ENCODE peak calls at places on chromosomes 1 and 21, in six cellular contexts. One of them, this sample, is unnamed.

GRCh38 chr1:216221260-216221700 is 202.0 kb downstream of the USH2A start:
- DNase-seq in AG09309: peak; percentile 31
- DNase-seq in K562: no peak
- DNase-seq in left ventricle myocardium inferior: no peak
- DNase-seq in colonic mucosa: peak; percentile 57
- DNase-seq in chondrocyte: no peak
- DNase-seq in this sample: peak; percentile 57

GRCh38 chr1:219427989-219428388 is 184.9 kb downstream of the ZC3H11B start:
- DNase-seq in AG09309: no peak
- DNase-seq in K562: no peak
- DNase-seq in left ventricle myocardium inferior: no peak
- DNase-seq in colonic mucosa: no peak
- DNase-seq in chondrocyte: no peak
- DNase-seq in this sample: no peak

GRCh38 chr21:40099809-40100208 is 232.6 kb downstream of the PCP4 start:
- DNase-seq in AG09309: no peak
- DNase-seq in K562: no peak
- DNase-seq in left ventricle myocardium inferior: no peak
- DNase-seq in colonic mucosa: no peak
- DNase-seq in chondrocyte: no peak
- DNase-seq in this sample: no peak

GRCh38 chr1:98940069-98940468 is 64.6 kb downstream of the PLPPR5 start:
- DNase-seq in AG09309: no peak
- DNase-seq in K562: no peak
- DNase-seq in left ventricle myocardium inferior: no peak
- DNase-seq in colonic mucosa: no peak
- DNase-seq in chondrocyte: no peak
- DNase-seq in this sample: no peak

GRCh38 chr1:230117694-230118093 is 50.7 kb downstream of the GALNT2 start:
- DNase-seq in AG09309: no peak
- DNase-seq in K562: no peak
- DNase-seq in left ventricle myocardium inferior: no peak
- DNase-seq in colonic mucosa: no peak
- DNase-seq in chondrocyte: no peak
- DNase-seq in this sample: no peak

GRCh38 chr1:108963052-108963686 is at the start of gene CLCC1:
- DNase-seq in AG09309: peak; percentile 49
- DNase-seq in K562: peak; percentile 98
- DNase-seq in left ventricle myocardium inferior: peak; percentile 93
- DNase-seq in colonic mucosa: peak; percentile 97
- DNase-seq in chondrocyte: peak; percentile 97
- DNase-seq in this sample: peak; percentile 74

GRCh38 chr1:204990059-204990664 is 52.9 kb upstream of the CNTN2 start:
- DNase-seq in AG09309: no peak
- DNase-seq in K562: no peak
- DNase-seq in left ventricle myocardium inferior: no peak
- DNase-seq in colonic mucosa: no peak
- DNase-seq in chondrocyte: no peak
- DNase-seq in this sample: no peak

GRCh38 chr1:224498574-224499170 is 64.1 kb upstream of the WDR26 start:
- DNase-seq in AG09309: no peak
- DNase-seq in K562: no peak
- DNase-seq in left ventricle myocardium inferior: no peak
- DNase-seq in colonic mucosa: no peak
- DNase-seq in chondrocyte: no peak
- DNase-seq in this sample: no peak

GRCh38 chr1:161382214-161383019 is 14.7 kb upstream of the CFAP126 start:
- DNase-seq in AG09309: no peak
- DNase-seq in K562: peak; percentile 28
- DNase-seq in left ventricle myocardium inferior: no peak
- DNase-seq in colonic mucosa: no peak
- DNase-seq in chondrocyte: no peak
- DNase-seq in this sample: no peak

GRCh38 chr1:34763142-34763781 is 3.7 kb downstream of the GJB4 start:
- DNase-seq in AG09309: no peak
- DNase-seq in K562: no peak
- DNase-seq in left ventricle myocardium inferior: no peak
- DNase-seq in colonic mucosa: no peak
- DNase-seq in chondrocyte: peak; percentile 21
- DNase-seq in this sample: no peak

GRCh38 chr1:12621346-12622320 is 3.6 kb upstream of the DHRS3 start:
- DNase-seq in AG09309: no peak
- DNase-seq in K562: no peak
- DNase-seq in left ventricle myocardium inferior: no peak
- DNase-seq in colonic mucosa: no peak
- DNase-seq in chondrocyte: no peak
- DNase-seq in this sample: no peak

GRCh38 chr1:234870020-234870378 is 258.6 kb downstream of the TOMM20 start:
- DNase-seq in AG09309: no peak
- DNase-seq in K562: no peak
- DNase-seq in left ventricle myocardium inferior: no peak
- DNase-seq in colonic mucosa: no peak
- DNase-seq in chondrocyte: no peak
- DNase-seq in this sample: no peak

GRCh38 chr1:58310469-58310868 is 236.1 kb downstream of the OMA1 start:
- DNase-seq in AG09309: no peak
- DNase-seq in K562: no peak
- DNase-seq in left ventricle myocardium inferior: no peak
- DNase-seq in colonic mucosa: no peak
- DNase-seq in chondrocyte: no peak
- DNase-seq in this sample: no peak

GRCh38 chr21:27164208-27165172 is 197.6 kb upstream of the ADAMTS5 start:
- DNase-seq in AG09309: no peak
- DNase-seq in K562: no peak
- DNase-seq in left ventricle myocardium inferior: no peak
- DNase-seq in colonic mucosa: no peak
- DNase-seq in chondrocyte: no peak
- DNase-seq in this sample: no peak

GRCh38 chr1:232600430-232601258 is 29.3 kb downstream of the SIPA1L2 start:
- DNase-seq in AG09309: no peak
- DNase-seq in K562: no peak
- DNase-seq in left ventricle myocardium inferior: no peak
- DNase-seq in colonic mucosa: no peak
- DNase-seq in chondrocyte: no peak
- DNase-seq in this sample: peak; percentile 16

GRCh38 chr1:28370220-28371010 is 875 bp downstream of the PHACTR4 start:
- DNase-seq in AG09309: no peak
- DNase-seq in K562: no peak
- DNase-seq in left ventricle myocardium inferior: no peak
- DNase-seq in colonic mucosa: peak; percentile 47
- DNase-seq in chondrocyte: no peak
- DNase-seq in this sample: no peak

GRCh38 chr1:18239671-18240070 is 132.1 kb downstream of the IGSF21 start:
- DNase-seq in AG09309: no peak
- DNase-seq in K562: no peak
- DNase-seq in left ventricle myocardium inferior: no peak
- DNase-seq in colonic mucosa: no peak
- DNase-seq in chondrocyte: peak; percentile 19
- DNase-seq in this sample: no peak

GRCh38 chr1:109823543-109824348 is 60.0 kb upstream of the EPS8L3 start:
- DNase-seq in AG09309: no peak
- DNase-seq in K562: peak; percentile 92
- DNase-seq in left ventricle myocardium inferior: peak; percentile 49
- DNase-seq in colonic mucosa: peak; percentile 50
- DNase-seq in chondrocyte: no peak
- DNase-seq in this sample: no peak

GRCh38 chr1:180724055-180724454 is 92.2 kb downstream of the XPR1 start:
- DNase-seq in AG09309: no peak
- DNase-seq in K562: no peak
- DNase-seq in left ventricle myocardium inferior: no peak
- DNase-seq in colonic mucosa: no peak
- DNase-seq in chondrocyte: no peak
- DNase-seq in this sample: no peak

GRCh38 chr1:45346473-45346872 is 6.2 kb upstream of the MUTYH start:
- DNase-seq in AG09309: no peak
- DNase-seq in K562: no peak
- DNase-seq in left ventricle myocardium inferior: no peak
- DNase-seq in colonic mucosa: no peak
- DNase-seq in chondrocyte: no peak
- DNase-seq in this sample: no peak
- TF ChIP-seq CTCF in AG09309: no peak
- TF ChIP-seq CTCF in K562: no peak
- TF ChIP-seq CTCF in left ventricle myocardium inferior: no peak
- TF ChIP-seq CTCF in colonic mucosa: no peak
- TF ChIP-seq CTCF in chondrocyte: no peak
- TF ChIP-seq CTCF in this sample: no peak

DNA sequence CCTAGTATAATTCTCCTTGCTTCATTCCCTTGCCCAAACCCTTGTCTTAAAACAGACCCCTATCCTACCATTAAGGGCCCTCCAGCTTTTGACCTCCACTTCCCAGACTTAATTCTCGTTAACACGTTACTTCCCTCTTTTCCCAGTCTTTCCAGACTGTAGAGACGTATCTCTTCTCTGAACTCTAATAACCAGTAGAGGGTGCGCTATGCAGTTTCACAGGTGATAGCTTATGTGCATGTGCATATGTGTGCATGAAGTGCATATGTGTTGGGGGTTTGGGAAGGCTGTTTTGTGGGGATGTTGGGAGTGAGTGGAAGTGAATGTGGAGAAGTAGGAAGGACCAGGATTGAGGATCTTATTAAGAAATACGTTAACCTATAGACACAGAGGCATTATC is 78.1 kb upstream of the CCDC190 start:
- DNase-seq in AG09309: no peak
- DNase-seq in K562: no peak
- DNase-seq in left ventricle myocardium inferior: no peak
- DNase-seq in colonic mucosa: no peak
- DNase-seq in chondrocyte: no peak
- DNase-seq in this sample: no peak
- TF ChIP-seq CTCF in AG09309: no peak
- TF ChIP-seq CTCF in K562: no peak
- TF ChIP-seq CTCF in left ventricle myocardium inferior: no peak
- TF ChIP-seq CTCF in colonic mucosa: no peak
- TF ChIP-seq CTCF in chondrocyte: no peak
- TF ChIP-seq CTCF in this sample: peak; percentile 9

GRCh38 chr1:16043950-16044349 is 368 bp downstream of the CLCNKB start:
- DNase-seq in AG09309: no peak
- DNase-seq in K562: no peak
- DNase-seq in left ventricle myocardium inferior: no peak
- DNase-seq in colonic mucosa: no peak
- DNase-seq in chondrocyte: no peak
- DNase-seq in this sample: no peak

GRCh38 chr1:16041200-16041599 is 2.4 kb upstream of the CLCNKB start:
- DNase-seq in AG09309: no peak
- DNase-seq in K562: no peak
- DNase-seq in left ventricle myocardium inferior: no peak
- DNase-seq in colonic mucosa: no peak
- DNase-seq in chondrocyte: no peak
- DNase-seq in this sample: no peak

GRCh38 chr1:16043521-16043920 is at the start of gene CLCNKB:
- DNase-seq in AG09309: no peak
- DNase-seq in K562: no peak
- DNase-seq in left ventricle myocardium inferior: no peak
- DNase-seq in colonic mucosa: peak; percentile 30
- DNase-seq in chondrocyte: no peak
- DNase-seq in this sample: no peak

GRCh38 chr1:16038620-16038912 is 5.0 kb upstream of the CLCNKB start:
- DNase-seq in AG09309: no peak
- DNase-seq in K562: peak; percentile 63
- DNase-seq in left ventricle myocardium inferior: no peak
- DNase-seq in colonic mucosa: no peak
- DNase-seq in chondrocyte: no peak
- DNase-seq in this sample: no peak

DNA sequence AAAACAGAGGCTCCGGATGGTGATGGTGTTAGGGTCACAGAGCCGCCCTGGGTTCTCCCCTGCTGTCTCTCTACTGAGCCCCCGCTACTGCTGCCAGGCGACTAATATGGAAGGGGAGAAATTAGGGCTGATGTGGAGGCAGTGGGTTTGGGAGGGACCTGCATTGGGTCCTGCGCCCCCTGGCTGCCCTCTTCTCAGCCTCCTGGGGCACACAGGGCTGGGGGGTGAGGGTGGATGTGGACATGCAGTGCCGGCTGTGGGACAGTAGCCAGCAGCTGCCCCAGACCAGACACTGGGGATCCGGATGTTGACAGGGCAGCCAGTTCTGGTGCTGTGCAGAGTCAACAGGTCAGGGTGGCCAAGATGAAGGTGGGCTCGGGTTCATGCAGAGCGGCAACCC is 1.5 kb upstream of the CLCNKB start:
- DNase-seq in AG09309: no peak
- DNase-seq in K562: no peak
- DNase-seq in left ventricle myocardium inferior: no peak
- DNase-seq in colonic mucosa: no peak
- DNase-seq in chondrocyte: no peak
- DNase-seq in this sample: no peak
- TF ChIP-seq CTCF in AG09309: no peak
- TF ChIP-seq CTCF in K562: peak; percentile 32
- TF ChIP-seq CTCF in left ventricle myocardium inferior: no peak
- TF ChIP-seq CTCF in colonic mucosa: no peak
- TF ChIP-seq CTCF in chondrocyte: no peak
- TF ChIP-seq CTCF in this sample: no peak

GRCh38 chr1:246506785-246507639 is at the start of gene SMYD3:
- DNase-seq in AG09309: no peak
- DNase-seq in K562: peak; percentile 97
- DNase-seq in left ventricle myocardium inferior: peak; percentile 76
- DNase-seq in colonic mucosa: peak; percentile 74
- DNase-seq in chondrocyte: no peak
- DNase-seq in this sample: no peak

GRCh38 chr1:246506440-246506784 is 667 bp downstream of the SMYD3 start:
- DNase-seq in AG09309: no peak
- DNase-seq in K562: peak; percentile 32
- DNase-seq in left ventricle myocardium inferior: no peak
- DNase-seq in colonic mucosa: no peak
- DNase-seq in chondrocyte: no peak
- DNase-seq in this sample: no peak

GRCh38 chr1:246510147-246511030 is 3.3 kb upstream of the SMYD3 start:
- DNase-seq in AG09309: no peak
- DNase-seq in K562: no peak
- DNase-seq in left ventricle myocardium inferior: no peak
- DNase-seq in colonic mucosa: no peak
- DNase-seq in chondrocyte: no peak
- DNase-seq in this sample: no peak

GRCh38 chr1:246511203-246511602 is 4.1 kb upstream of the SMYD3 start:
- DNase-seq in AG09309: no peak
- DNase-seq in K562: no peak
- DNase-seq in left ventricle myocardium inferior: no peak
- DNase-seq in colonic mucosa: no peak
- DNase-seq in chondrocyte: no peak
- DNase-seq in this sample: no peak

DNA sequence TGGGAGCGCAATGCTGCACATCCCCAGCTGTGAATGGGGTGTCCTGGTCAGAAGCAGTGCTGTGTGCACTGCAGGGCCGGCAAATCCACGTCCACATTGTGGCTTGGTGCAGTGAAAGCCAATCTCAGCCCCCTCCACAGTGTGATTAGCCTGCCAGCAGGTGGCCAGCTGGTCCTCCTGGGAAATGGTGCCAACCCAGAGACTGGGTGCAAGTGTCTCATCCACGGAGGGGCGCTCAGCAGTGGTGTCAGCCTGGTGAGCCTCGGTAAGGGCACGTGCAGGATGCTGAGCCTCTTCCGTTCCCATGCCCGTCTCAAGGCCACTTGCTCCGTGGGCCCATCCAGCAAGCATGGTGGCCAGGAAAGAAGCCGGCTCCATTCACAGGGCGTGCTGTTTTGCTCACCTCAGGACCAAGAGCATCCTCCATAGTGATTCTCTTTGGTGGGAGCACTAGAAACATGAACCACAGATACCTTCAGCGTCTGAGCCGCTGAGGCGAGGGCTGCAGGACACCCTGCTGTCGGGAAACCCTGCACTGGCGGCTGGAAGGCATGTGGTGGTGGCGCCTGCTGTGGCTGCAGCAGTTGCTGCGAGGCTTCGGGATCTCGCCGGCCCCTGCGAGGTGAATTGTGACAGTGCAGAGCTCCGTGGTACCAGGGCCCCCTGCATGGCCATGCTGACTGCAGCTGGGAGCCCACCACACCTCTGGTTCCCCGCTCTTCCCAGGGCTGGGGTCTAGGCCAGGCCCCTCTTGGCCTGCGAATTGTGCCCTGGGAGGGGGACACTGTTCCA is 2.0 kb upstream of the SMYD3 start:
- DNase-seq in AG09309: no peak
- DNase-seq in K562: no peak
- DNase-seq in left ventricle myocardium inferior: no peak
- DNase-seq in colonic mucosa: no peak
- DNase-seq in chondrocyte: no peak
- DNase-seq in this sample: no peak
- TF ChIP-seq CTCF in AG09309: no peak
- TF ChIP-seq CTCF in K562: no peak
- TF ChIP-seq CTCF in left ventricle myocardium inferior: no peak
- TF ChIP-seq CTCF in colonic mucosa: no peak
- TF ChIP-seq CTCF in chondrocyte: no peak
- TF ChIP-seq CTCF in this sample: no peak